ENCODE peak calls at places on chromosomes 12 and 14, in six cellular contexts. H, U, V, E, J and K are unnamed samples.

GRCh38 chr14:105448706-105449111 is 25.9 kb upstream of the CRIP2 start:
- DNase-seq in H (peak), U (peak), V (peak), E (peak), J (peak), K (peak)

GRCh38 chr12:12713932-12714275 is 3.3 kb upstream of the CDKN1B start:
- DNase-seq in H (no peak), U (no peak), V (no peak), E (no peak), J (no peak), K (no peak)

GRCh38 chr12:90645181-90645580 is 309.8 kb downstream of the CCER1 start:
- DNase-seq in H (no peak), U (no peak), V (no peak), E (no peak), J (no peak), K (no peak)

GRCh38 chr14:53517276-53517960 is 364.3 kb upstream of the DDHD1 start:
- DNase-seq in H (no peak), U (no peak), V (peak), E (no peak), J (peak), K (no peak)

GRCh38 chr14:55624913-55625312 is 44.9 kb downstream of the KTN1 start:
- DNase-seq in H (no peak), U (no peak), V (peak), E (no peak), J (peak), K (no peak)

GRCh38 chr12:121888083-121888477 is 510 bp upstream of the PSMD9 start:
- DNase-seq in H (no peak), U (no peak), V (no peak), E (no peak), J (no peak), K (no peak)

GRCh38 chr14:60650382-60650961 is 1.2 kb upstream of the SIX1 start:
- DNase-seq in H (no peak), U (no peak), V (peak), E (no peak), J (no peak), K (no peak)

GRCh38 chr12:68406134-68406576 is 74.0 kb upstream of the MDM1 start:
- DNase-seq in H (no peak), U (peak), V (peak), E (no peak), J (peak), K (peak)

GRCh38 chr12:79690156-79690605 is 583 bp downstream of the PAWR start:
- DNase-seq in H (no peak), U (no peak), V (peak), E (no peak), J (no peak), K (no peak)

GRCh38 chr14:56008160-56008559 is 110.1 kb upstream of the PELI2 start:
- DNase-seq in H (no peak), U (no peak), V (no peak), E (no peak), J (no peak), K (no peak)

GRCh38 chr12:101909646-101910045 is 32.3 kb downstream of the DRAM1 start:
- DNase-seq in H (no peak), U (no peak), V (no peak), E (no peak), J (no peak), K (no peak)

GRCh38 chr12:65881348-65881961 is 57.2 kb downstream of the HMGA2 start:
- DNase-seq in H (no peak), U (no peak), V (peak), E (no peak), J (peak), K (peak)

GRCh38 chr12:92505373-92506340 is 197.1 kb upstream of the PLEKHG7 start:
- DNase-seq in H (no peak), U (no peak), V (peak), E (no peak), J (peak), K (peak)

GRCh38 chr14:60648169-60648933 is 926 bp downstream of the SIX1 start:
- DNase-seq in H (no peak), U (peak), V (peak), E (no peak), J (peak), K (no peak)

GRCh38 chr12:5794156-5794555 is 150.9 kb downstream of the ANO2 start:
- DNase-seq in H (no peak), U (no peak), V (peak), E (no peak), J (no peak), K (no peak)

GRCh38 chr12:25052191-25053020 is 103.5 kb upstream of the BCAT1 start:
- DNase-seq in H (peak), U (no peak), V (no peak), E (no peak), J (no peak), K (no peak)

GRCh38 chr14:28886940-28887339 is 120.4 kb downstream of the FOXG1 start:
- DNase-seq in H (no peak), U (no peak), V (no peak), E (no peak), J (no peak), K (no peak)

GRCh38 chr12:58529897-58530296 is 390.4 kb downstream of the LRIG3 start:
- DNase-seq in H (no peak), U (no peak), V (peak), E (no peak), J (peak), K (no peak)

GRCh38 chr12:19527876-19528275 is 88.6 kb downstream of the AEBP2 start:
- DNase-seq in H (no peak), U (no peak), V (no peak), E (no peak), J (no peak), K (no peak)

GRCh38 chr12:76274699-76275098 is 73.5 kb downstream of the BBS10 start:
- DNase-seq in H (peak), U (no peak), V (peak), E (no peak), J (peak), K (no peak)

GRCh38 chr12:133080619-133081407 is at the start of gene ZNF140:
- DNase-seq in H (peak), U (peak), V (peak), E (peak), J (peak), K (peak)

GRCh38 chr12:79451988-79452387 is 238.8 kb downstream of the PAWR start:
- DNase-seq in H (no peak), U (no peak), V (peak), E (no peak), J (peak), K (peak)

GRCh38 chr14:104081951-104082464 is 3.5 kb upstream of the ASPG start:
- DNase-seq in H (no peak), U (no peak), V (no peak), E (peak), J (no peak), K (peak)

GRCh38 chr12:111178194-111179081 is 190.5 kb downstream of the PHETA1 start:
- DNase-seq in H (no peak), U (no peak), V (no peak), E (no peak), J (no peak), K (no peak)